ENCODE peak calls at places on chromosome 13, in eight cellular contexts. A, U, Z, T, Y, J, B and S are unnamed samples.

GRCh38 chr13:37027639-37028038 is 27.1 kb downstream of the EXOSC8 start:
- DNase-seq in A (no peak), U (no peak), Z (no peak), T (no peak), Y (no peak), J (no peak), B (no peak), S (no peak)

GRCh38 chr13:76711515-76712182 is 174.6 kb downstream of the KCTD12 start:
- DNase-seq in A (peak; percentile 49), U (peak; percentile 40), Z (no peak), T (peak; percentile 81), Y (no peak), J (no peak), B (no peak), S (no peak)

GRCh38 chr13:30486230-30487074 is 20.7 kb upstream of the HMGB1 start:
- DNase-seq in A (no peak), U (no peak), Z (peak; percentile 69), T (no peak), Y (no peak), J (no peak), B (no peak), S (peak; percentile 63)

GRCh38 chr13:28467034-28467433 is 27.9 kb downstream of the FLT1 start:
- DNase-seq in A (no peak), U (no peak), Z (no peak), T (no peak), Y (no peak), J (no peak), B (no peak), S (no peak)

GRCh38 chr13:45328661-45329105 is 12.3 kb downstream of the TPT1 start:
- DNase-seq in A (no peak), U (no peak), Z (no peak), T (no peak), Y (no peak), J (no peak), B (no peak), S (no peak)

GRCh38 chr13:38753878-38754277 is 67.0 kb downstream of the FREM2 start:
- DNase-seq in A (no peak), U (no peak), Z (no peak), T (no peak), Y (peak; percentile 24), J (no peak), B (no peak), S (no peak)

GRCh38 chr13:35598233-35598632 is 121.7 kb upstream of the MAB21L1 start:
- DNase-seq in A (no peak), U (no peak), Z (no peak), T (no peak), Y (no peak), J (no peak), B (no peak), S (no peak)

GRCh38 chr13:49253997-49254396 is 6.3 kb downstream of the CDADC1 start:
- DNase-seq in A (no peak), U (no peak), Z (no peak), T (no peak), Y (no peak), J (no peak), B (no peak), S (no peak)

GRCh38 chr13:77345150-77345780 is 18.4 kb upstream of the MYCBP2 start:
- DNase-seq in A (no peak), U (no peak), Z (no peak), T (no peak), Y (no peak), J (no peak), B (no peak), S (no peak)

GRCh38 chr13:52158629-52159158 is 703 bp downstream of the NEK3 start:
- DNase-seq in A (peak; percentile 29), U (peak; percentile 17), Z (no peak), T (no peak), Y (no peak), J (peak; percentile 51), B (no peak), S (no peak)

GRCh38 chr13:33262997-33263396 is 22.6 kb downstream of the STARD13 start:
- DNase-seq in A (no peak), U (no peak), Z (no peak), T (no peak), Y (no peak), J (no peak), B (no peak), S (no peak)
- TF ChIP-seq CTCF in A (no peak), U (no peak), Z (no peak), T (no peak), Y (no peak), J (peak; percentile 24), B (no peak), S (no peak)

GRCh38 chr13:44232729-44233128 is 140.9 kb upstream of the SERP2 start:
- DNase-seq in A (no peak), U (no peak), Z (no peak), T (no peak), Y (no peak), J (no peak), B (no peak), S (no peak)
- H3K27ac ChIP-seq in A (peak overlapping the region; percentile 81), U (no peak overlapping the region), Z (peak overlapping the region; percentile 81), T (no peak overlapping the region), Y (no peak overlapping the region), J (no peak overlapping the region), B (peak overlapping the region; percentile 67), S (no peak overlapping the region)

DNA sequence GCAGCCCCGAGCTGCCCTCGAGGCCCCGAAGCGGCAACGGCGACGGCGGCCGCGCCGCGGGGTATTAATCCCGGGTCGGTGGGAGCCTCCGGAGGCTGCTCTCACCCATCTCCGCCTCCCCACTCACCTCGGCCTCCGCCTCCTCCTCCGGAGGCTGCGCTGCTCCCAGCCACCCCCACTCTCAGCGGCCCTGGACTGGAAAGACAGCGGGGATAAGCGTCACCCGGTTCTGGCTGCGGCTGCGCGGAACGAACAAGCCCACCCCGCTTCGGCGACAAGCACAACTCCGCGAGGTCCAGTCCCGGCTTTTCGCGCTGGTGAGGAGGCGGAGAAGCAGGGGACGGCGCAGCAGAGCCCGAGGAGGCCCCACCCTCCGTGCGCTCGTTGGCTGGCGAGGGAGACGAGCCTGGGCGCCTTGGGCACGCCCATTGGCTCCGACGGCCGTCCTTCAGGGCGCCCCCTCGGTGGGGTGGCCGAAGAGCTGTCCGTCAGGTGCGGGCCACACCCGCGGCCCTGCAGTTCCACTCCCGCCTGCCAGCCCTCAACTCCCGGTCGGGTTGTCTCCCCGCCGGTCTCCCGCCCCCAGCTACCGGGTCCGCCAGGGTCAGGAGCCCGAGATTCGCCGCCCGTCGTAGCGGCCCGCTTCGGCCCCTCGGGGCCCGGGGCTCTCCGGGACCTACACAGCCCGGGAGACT is at the start of gene ZMYM5:
- DNase-seq in A (peak; percentile 93), U (peak; percentile 98), Z (peak; percentile 97), T (peak; percentile 99), Y (peak; percentile 100), J (peak; percentile 99), B (peak; percentile 99), S (peak; percentile 100)
- TF ChIP-seq CTCF in A (peak; percentile 5), U (no peak), Z (no peak), T (no peak), Y (no peak), J (no peak), B (no peak), S (no peak)

DNA sequence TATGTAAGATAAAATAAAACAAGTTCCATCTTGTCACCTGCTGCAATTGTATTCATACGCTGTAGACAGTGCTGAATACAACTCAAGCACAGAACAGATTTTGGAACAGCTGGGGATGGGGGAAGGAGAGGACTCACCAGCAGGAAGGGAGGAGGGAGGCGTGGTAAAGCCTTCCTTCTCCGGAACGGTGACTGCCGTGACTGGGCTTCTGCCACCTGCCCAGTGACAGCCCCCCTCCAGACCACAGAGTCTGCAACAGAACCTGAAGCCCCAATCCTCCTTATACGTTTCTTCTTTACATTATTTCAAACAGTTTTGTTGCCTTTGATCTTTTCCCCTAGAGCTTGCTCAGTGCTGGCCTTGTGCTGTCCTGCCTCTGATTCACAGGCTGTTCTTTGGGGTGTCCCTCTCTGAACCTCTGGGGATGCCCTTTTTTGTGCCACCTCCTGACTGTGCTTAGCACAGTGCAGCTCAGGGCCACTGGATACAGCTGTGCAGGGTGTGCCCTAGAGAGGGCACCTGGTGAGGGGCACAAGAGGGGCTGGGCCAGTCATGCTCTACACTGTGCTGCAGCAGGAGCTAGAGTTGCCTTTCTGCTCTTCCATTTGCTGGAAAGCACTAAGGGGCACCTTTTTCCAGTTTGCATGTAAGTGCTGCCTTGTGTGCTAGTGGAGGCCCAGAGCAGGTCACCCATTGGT is 213.0 kb downstream of the ZIC5 start:
- DNase-seq in A (no peak), U (no peak), Z (no peak), T (no peak), Y (no peak), J (no peak), B (no peak), S (no peak)
- H3K27ac ChIP-seq in A (no peak overlapping the region), U (no peak overlapping the region), Z (no peak overlapping the region), T (no peak overlapping the region), Y (no peak overlapping the region), J (no peak overlapping the region), B (no peak overlapping the region), S (no peak overlapping the region)

GRCh38 chr13:73275163-73275562 is 216.4 kb downstream of the KLF5 start:
- DNase-seq in A (no peak), U (no peak), Z (no peak), T (no peak), Y (no peak), J (no peak), B (no peak), S (no peak)
- TF ChIP-seq CTCF in A (no peak), U (no peak), Z (no peak), T (no peak), Y (no peak), J (no peak), B (no peak), S (peak; percentile 65)

GRCh38 chr13:80083097-80083429 is 257.9 kb downstream of the SPRY2 start:
- DNase-seq in A (no peak), U (no peak), Z (no peak), T (no peak), Y (no peak), J (no peak), B (no peak), S (no peak)
- H3K27ac ChIP-seq in A (peak overlapping the region; percentile 81), U (no peak overlapping the region), Z (peak overlapping the region; percentile 68), T (no peak overlapping the region), Y (no peak overlapping the region), J (no peak overlapping the region), B (no peak overlapping the region), S (no peak overlapping the region)

GRCh38 chr13:109275848-109276247 is 510.5 kb downstream of the IRS2 start:
- DNase-seq in A (no peak), U (no peak), Z (no peak), T (no peak), Y (peak; percentile 60), J (no peak), B (no peak), S (peak; percentile 79)
- TF ChIP-seq CTCF in A (no peak), U (no peak), Z (no peak), T (peak; percentile 31), Y (peak; percentile 38), J (no peak), B (no peak), S (peak; percentile 68)